ENCODE peak calls at places on chromosome 3, in nine cellular contexts. One of them, this sample, is unnamed.
A peak's percentile ranks its signal among the peaks of the same experiment; 100 is the strongest.

GRCh38 chr3:73228425-73228824 is 167.0 kb downstream of the EBLN2 start:
- DNase-seq in NCI-H345: no peak
- DNase-seq in cardiac muscle cell: no peak
- DNase-seq in PC-3: no peak
- DNase-seq in SK-N-DZ: peak; percentile 10
- DNase-seq in mammary epithelial cell: peak; percentile 93
- DNase-seq in G401: no peak
- DNase-seq in occipital lobe: no peak
- DNase-seq in T-helper 1 cell: no peak
- DNase-seq in this sample: no peak

GRCh38 chr3:63228677-63229076 is 49.4 kb upstream of the SYNPR start:
- DNase-seq in NCI-H345: peak; percentile 28
- DNase-seq in cardiac muscle cell: peak; percentile 49
- DNase-seq in PC-3: peak; percentile 46
- DNase-seq in SK-N-DZ: peak; percentile 73
- DNase-seq in mammary epithelial cell: peak; percentile 33
- DNase-seq in G401: peak; percentile 67
- DNase-seq in occipital lobe: no peak
- DNase-seq in T-helper 1 cell: no peak
- DNase-seq in this sample: no peak

GRCh38 chr3:9111349-9112265 is 137.8 kb downstream of the SRGAP3 start:
- DNase-seq in NCI-H345: no peak
- DNase-seq in cardiac muscle cell: peak; percentile 34
- DNase-seq in PC-3: no peak
- DNase-seq in SK-N-DZ: no peak
- DNase-seq in mammary epithelial cell: no peak
- DNase-seq in G401: peak; percentile 97
- DNase-seq in occipital lobe: peak; percentile 77
- DNase-seq in T-helper 1 cell: no peak
- DNase-seq in this sample: no peak

GRCh38 chr3:119401069-119401468 is 62.3 kb downstream of the TMEM39A start:
- DNase-seq in NCI-H345: no peak
- DNase-seq in cardiac muscle cell: no peak
- DNase-seq in PC-3: no peak
- DNase-seq in SK-N-DZ: no peak
- DNase-seq in mammary epithelial cell: no peak
- DNase-seq in G401: no peak
- DNase-seq in occipital lobe: no peak
- DNase-seq in T-helper 1 cell: peak; percentile 44
- DNase-seq in this sample: no peak

GRCh38 chr3:180102134-180102533 is 65.4 kb upstream of the PEX5L start:
- DNase-seq in NCI-H345: no peak
- DNase-seq in cardiac muscle cell: no peak
- DNase-seq in PC-3: no peak
- DNase-seq in SK-N-DZ: no peak
- DNase-seq in mammary epithelial cell: no peak
- DNase-seq in G401: no peak
- DNase-seq in occipital lobe: no peak
- DNase-seq in T-helper 1 cell: no peak
- DNase-seq in this sample: no peak

GRCh38 chr3:32973982-32974381 is 22.5 kb downstream of the CCR4 start:
- DNase-seq in NCI-H345: no peak
- DNase-seq in cardiac muscle cell: no peak
- DNase-seq in PC-3: no peak
- DNase-seq in SK-N-DZ: no peak
- DNase-seq in mammary epithelial cell: no peak
- DNase-seq in G401: no peak
- DNase-seq in occipital lobe: no peak
- DNase-seq in T-helper 1 cell: peak; percentile 92
- DNase-seq in this sample: no peak

GRCh38 chr3:126527455-126528211 is 3.7 kb downstream of the CHST13 start:
- DNase-seq in NCI-H345: no peak
- DNase-seq in cardiac muscle cell: no peak
- DNase-seq in PC-3: no peak
- DNase-seq in SK-N-DZ: no peak
- DNase-seq in mammary epithelial cell: no peak
- DNase-seq in G401: no peak
- DNase-seq in occipital lobe: no peak
- DNase-seq in T-helper 1 cell: no peak
- DNase-seq in this sample: no peak

GRCh38 chr3:14522768-14523167 is 17.4 kb downstream of the GRIP2 start:
- DNase-seq in NCI-H345: no peak
- DNase-seq in cardiac muscle cell: no peak
- DNase-seq in PC-3: no peak
- DNase-seq in SK-N-DZ: no peak
- DNase-seq in mammary epithelial cell: no peak
- DNase-seq in G401: no peak
- DNase-seq in occipital lobe: no peak
- DNase-seq in T-helper 1 cell: no peak
- DNase-seq in this sample: no peak

GRCh38 chr3:82815417-82816058 is 1054.1 kb upstream of the GBE1 start:
- DNase-seq in NCI-H345: no peak
- DNase-seq in cardiac muscle cell: no peak
- DNase-seq in PC-3: no peak
- DNase-seq in SK-N-DZ: no peak
- DNase-seq in mammary epithelial cell: no peak
- DNase-seq in G401: no peak
- DNase-seq in occipital lobe: no peak
- DNase-seq in T-helper 1 cell: no peak
- DNase-seq in this sample: no peak

GRCh38 chr3:12993623-12994356 is 79.4 kb downstream of the IQSEC1 start:
- DNase-seq in NCI-H345: no peak
- DNase-seq in cardiac muscle cell: no peak
- DNase-seq in PC-3: peak; percentile 30
- DNase-seq in SK-N-DZ: no peak
- DNase-seq in mammary epithelial cell: no peak
- DNase-seq in G401: no peak
- DNase-seq in occipital lobe: no peak
- DNase-seq in T-helper 1 cell: no peak
- DNase-seq in this sample: no peak

GRCh38 chr3:15317164-15317477 is 15.3 kb downstream of the SH3BP5 start:
- DNase-seq in NCI-H345: no peak
- DNase-seq in cardiac muscle cell: peak; percentile 64
- DNase-seq in PC-3: no peak
- DNase-seq in SK-N-DZ: no peak
- DNase-seq in mammary epithelial cell: no peak
- DNase-seq in G401: peak; percentile 14
- DNase-seq in occipital lobe: no peak
- DNase-seq in T-helper 1 cell: no peak
- DNase-seq in this sample: no peak

GRCh38 chr3:48180530-48181253 is 7.5 kb downstream of the CDC25A start:
- DNase-seq in NCI-H345: no peak
- DNase-seq in cardiac muscle cell: no peak
- DNase-seq in PC-3: no peak
- DNase-seq in SK-N-DZ: no peak
- DNase-seq in mammary epithelial cell: no peak
- DNase-seq in G401: no peak
- DNase-seq in occipital lobe: no peak
- DNase-seq in T-helper 1 cell: no peak
- DNase-seq in this sample: no peak

GRCh38 chr3:111758642-111759041 is 100.4 kb upstream of the PHLDB2 start:
- DNase-seq in NCI-H345: no peak
- DNase-seq in cardiac muscle cell: peak; percentile 58
- DNase-seq in PC-3: peak; percentile 54
- DNase-seq in SK-N-DZ: no peak
- DNase-seq in mammary epithelial cell: peak; percentile 62
- DNase-seq in G401: no peak
- DNase-seq in occipital lobe: no peak
- DNase-seq in T-helper 1 cell: no peak
- DNase-seq in this sample: no peak

GRCh38 chr3:17070560-17070959 is 185.8 kb downstream of the PLCL2 start:
- DNase-seq in NCI-H345: peak; percentile 59
- DNase-seq in cardiac muscle cell: peak; percentile 54
- DNase-seq in PC-3: peak; percentile 87
- DNase-seq in SK-N-DZ: no peak
- DNase-seq in mammary epithelial cell: no peak
- DNase-seq in G401: peak; percentile 76
- DNase-seq in occipital lobe: no peak
- DNase-seq in T-helper 1 cell: no peak
- DNase-seq in this sample: no peak

GRCh38 chr3:175208316-175208715 is 349.2 kb downstream of the NAALADL2 start:
- DNase-seq in NCI-H345: peak; percentile 28
- DNase-seq in cardiac muscle cell: peak; percentile 47
- DNase-seq in PC-3: no peak
- DNase-seq in SK-N-DZ: no peak
- DNase-seq in mammary epithelial cell: no peak
- DNase-seq in G401: peak; percentile 7
- DNase-seq in occipital lobe: peak; percentile 32
- DNase-seq in T-helper 1 cell: no peak
- DNase-seq in this sample: no peak

This sample was measured in effector CD8-positive, alpha-beta T cell.